ENCODE peak calls at places on chromosomes 5 and 9, in nine cellular contexts. U, W, B, I, T, J, V, Y and H are unnamed samples. For H3K36me3, the result is how much of the 10 kb centered on the place peaks cover.

GRCh38 chr9:22141906-22142305 is 132.8 kb upstream of the CDKN2B start:
- DNase-seq in U (no peak), J (no peak), W (peak), T (no peak), V (no peak), B (no peak), I (no peak), Y (no peak), H (no peak)

GRCh38 chr5:58871648-58872242 is 288.9 kb downstream of the RAB3C start:
- DNase-seq in T (no peak), V (no peak), B (no peak), W (peak), J (peak), Y (peak), I (no peak), U (peak), H (no peak)

GRCh38 chr9:113593682-113594281 is 130.3 kb downstream of the RGS3 start:
- DNase-seq in W (peak), V (peak), B (peak), U (no peak), T (peak), I (peak), J (no peak), Y (peak), H (no peak)

GRCh38 chr9:2015581-2016410 is 649 bp downstream of the SMARCA2 start:
- DNase-seq in T (peak), B (peak), J (peak), U (peak), I (peak), Y (peak), V (peak), W (peak), H (peak)

GRCh38 chr5:154309805-154310204 is 119.3 kb downstream of the GALNT10 start:
- DNase-seq in Y (no peak), W (peak), J (no peak), V (no peak), U (no peak), T (no peak), I (no peak), B (no peak), H (no peak)

GRCh38 chr5:92378961-92379611 is 996.0 kb upstream of the ARRDC3 start:
- DNase-seq in W (no peak), V (peak), Y (no peak), I (no peak), U (no peak), J (no peak), B (no peak), T (no peak), H (no peak)

GRCh38 chr5:119217183-119217582 is 138.6 kb upstream of the TNFAIP8 start:
- DNase-seq in Y (no peak), I (no peak), W (no peak), B (no peak), V (no peak), U (no peak), J (no peak), T (no peak), H (no peak)

GRCh38 chr9:26034776-26035175 is 356.5 kb upstream of the TUSC1 start:
- DNase-seq in V (no peak), I (no peak), U (no peak), T (no peak), B (no peak), J (no peak), W (peak), Y (no peak), H (no peak)

GRCh38 chr9:8437878-8438277 is 638.3 kb upstream of the DMAC1 start:
- DNase-seq in U (no peak), J (no peak), Y (no peak), I (no peak), B (no peak), W (no peak), T (no peak), V (no peak), H (no peak)

GRCh38 chr5:131356619-131357018 is 92.8 kb downstream of the CDC42SE2 start:
- DNase-seq in B (no peak), W (no peak), I (no peak), Y (no peak), J (no peak), V (no peak), U (no peak), T (no peak), H (no peak)
- H3K27ac ChIP-seq in B (no peak), W (no peak), I (no peak), Y (no peak), J (peak), V (no peak), U (no peak), T (peak), H (no peak)

DNA sequence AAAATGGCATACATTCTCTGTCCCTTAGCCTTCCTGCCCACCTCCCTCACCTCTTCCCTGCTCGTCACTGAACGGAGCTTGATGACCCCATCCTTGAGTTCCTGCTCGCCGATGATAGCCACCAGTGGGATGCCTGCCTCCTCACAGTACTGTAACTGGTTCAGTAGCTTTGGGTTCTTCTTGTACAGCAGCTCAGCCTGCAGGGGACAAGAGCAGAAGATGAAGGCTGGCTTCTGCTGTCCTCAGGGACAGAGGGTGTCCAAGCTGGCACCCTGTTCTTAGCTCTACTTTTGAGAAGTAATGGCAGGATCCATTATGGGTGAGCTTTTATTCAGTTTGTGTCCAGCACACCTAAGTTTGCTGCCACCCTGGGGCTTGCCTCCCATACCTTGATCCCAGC is 1.3 kb upstream of the DND1 start:
- DNase-seq in W (no peak), V (no peak), I (no peak), T (no peak), B (no peak), J (no peak), Y (no peak), U (no peak), H (no peak)
- H3K36me3 ChIP-seq in W (half or more), V (under half), I (half or more), T (half or more), B (half or more), J (under half), Y (half or more), U (under half), H (under half)

GRCh38 chr9:132880311-132880661 is 1.6 kb downstream of the SPACA9 start:
- DNase-seq in I (no peak), V (no peak), Y (no peak), B (no peak), T (peak), J (no peak), W (no peak), U (no peak), H (no peak)

GRCh38 chr9:132877818-132878694 is at the start of gene AK8:
- DNase-seq in W (peak), I (peak), B (peak), J (peak), Y (peak), U (peak), T (peak), V (peak), H (peak)

GRCh38 chr9:132878695-132879064 is at the start of gene SPACA9:
- DNase-seq in B (peak), W (peak), Y (peak), T (peak), V (peak), U (no peak), J (no peak), I (peak), H (no peak)

GRCh38 chr9:132881826-132882225 is 3.1 kb downstream of the SPACA9 start:
- DNase-seq in B (no peak), T (peak), W (no peak), J (no peak), I (no peak), U (no peak), V (no peak), Y (no peak), H (no peak)

GRCh38 chr9:132879443-132880310 is 979 bp downstream of the SPACA9 start:
- DNase-seq in T (peak), I (no peak), B (no peak), Y (no peak), J (no peak), U (no peak), V (no peak), W (no peak), H (no peak)
- H3K27ac ChIP-seq in T (no peak), I (peak), B (no peak), Y (no peak), J (no peak), U (no peak), V (no peak), W (no peak), H (peak)

GRCh38 chr5:88863523-88863922 is 19.5 kb downstream of the MEF2C start:
- DNase-seq in W (no peak), J (no peak), B (no peak), Y (no peak), V (no peak), T (no peak), I (no peak), U (no peak), H (no peak)
- H3K36me3 ChIP-seq in W (under half), J (under half), B (under half), Y (under half), V (under half), T (under half), I (under half), U (under half), H (under half)

GRCh38 chr5:891837-892389 is 688 bp downstream of the BRD9 start:
- DNase-seq in Y (peak), W (no peak), T (no peak), B (no peak), U (peak), V (no peak), J (no peak), I (no peak), H (no peak)

GRCh38 chr5:893137-893506 is 438 bp downstream of the TRIP13 start:
- DNase-seq in U (peak), J (no peak), T (no peak), I (no peak), W (no peak), B (no peak), V (no peak), Y (no peak), H (no peak)

GRCh38 chr5:889075-889710 is 3.4 kb downstream of the BRD9 start:
- DNase-seq in W (no peak), V (no peak), B (no peak), Y (no peak), I (no peak), T (peak), U (no peak), J (no peak), H (no peak)

GRCh38 chr5:892390-893136 is at the start of the genes BRD9 and TRIP13:
- DNase-seq in B (no peak), J (peak), U (peak), Y (peak), I (peak), W (peak), V (peak), T (peak), H (peak)

GRCh38 chr5:891117-891836 is 1.3 kb downstream of the BRD9 start:
- DNase-seq in V (no peak), B (peak), W (no peak), Y (peak), J (no peak), T (peak), U (no peak), I (no peak), H (no peak)
- H3K27ac ChIP-seq in V (peak), B (peak), W (no peak), Y (peak), J (peak), T (no peak), U (no peak), I (no peak), H (no peak)

DNA sequence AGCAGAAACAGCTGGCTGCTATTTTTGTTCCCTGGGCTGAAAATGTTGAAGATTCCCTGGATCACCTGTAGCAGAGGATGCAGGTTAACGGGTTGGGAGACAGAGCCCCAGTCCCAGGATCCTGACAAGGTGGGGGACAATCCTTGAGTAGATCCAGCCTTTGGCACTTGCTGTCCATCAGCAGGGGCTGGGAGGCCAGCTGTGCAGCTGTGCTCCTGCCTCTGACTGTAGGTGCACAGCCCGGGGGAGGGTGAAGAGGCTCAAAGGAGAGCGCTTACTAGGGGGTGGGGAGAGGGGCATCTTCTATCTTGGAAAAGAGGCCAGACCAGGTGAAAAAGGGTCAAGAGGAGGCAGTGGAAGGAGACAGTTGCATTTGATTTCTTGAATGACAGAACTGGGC is 3.5 kb upstream of the DDX41 start:
- DNase-seq in J (no peak), T (peak), Y (no peak), V (no peak), W (no peak), U (no peak), B (peak), I (no peak), H (no peak)
- H3K36me3 ChIP-seq in J (under half), T (half or more), Y (under half), V (under half), W (half or more), U (under half), B (half or more), I (half or more), H (under half)